ENCODE peak calls at places on chromosomes 5 and 9, in six cellular contexts. One of them, this sample, is unnamed.

GRCh38 chr9:98780059-98780749 is 16.2 kb downstream of the ANKS6 start:
- DNase-seq in H9: no peak
- DNase-seq in neuronal stem cell: no peak
- DNase-seq in IMR-90: no peak
- DNase-seq in H1: no peak
- DNase-seq in mesenchymal stem cell: no peak
- DNase-seq in this sample: no peak

GRCh38 chr5:98308960-98309359 is 464.5 kb upstream of the RGMB start:
- DNase-seq in neuronal stem cell: no peak
- DNase-seq in IMR-90: peak
- DNase-seq in H9: no peak
- DNase-seq in mesenchymal stem cell: peak
- DNase-seq in H1: no peak
- DNase-seq in this sample: peak

GRCh38 chr9:133968428-133968827 is 23.7 kb downstream of the VAV2 start:
- DNase-seq in H1: no peak
- DNase-seq in neuronal stem cell: no peak
- DNase-seq in H9: no peak
- DNase-seq in IMR-90: no peak
- DNase-seq in mesenchymal stem cell: no peak
- DNase-seq in this sample: no peak

GRCh38 chr5:56840597-56840996 is 25.2 kb downstream of the MAP3K1 start:
- DNase-seq in neuronal stem cell: no peak
- DNase-seq in H9: no peak
- DNase-seq in mesenchymal stem cell: no peak
- DNase-seq in H1: no peak
- DNase-seq in IMR-90: no peak
- DNase-seq in this sample: no peak

GRCh38 chr9:97907632-97908031 is 14.7 kb downstream of the TRMO start:
- DNase-seq in IMR-90: no peak
- DNase-seq in neuronal stem cell: no peak
- DNase-seq in mesenchymal stem cell: no peak
- DNase-seq in H9: no peak
- DNase-seq in H1: no peak
- DNase-seq in this sample: no peak

GRCh38 chr9:124894741-124895170 is 32.8 kb downstream of the ARPC5L start:
- DNase-seq in neuronal stem cell: no peak
- DNase-seq in H9: peak
- DNase-seq in H1: no peak
- DNase-seq in IMR-90: peak
- DNase-seq in mesenchymal stem cell: peak
- DNase-seq in this sample: no peak

GRCh38 chr9:84139296-84140100 is 158.9 kb downstream of the RMI1 start:
- DNase-seq in H9: no peak
- DNase-seq in mesenchymal stem cell: no peak
- DNase-seq in neuronal stem cell: no peak
- DNase-seq in H1: no peak
- DNase-seq in IMR-90: peak
- DNase-seq in this sample: no peak

GRCh38 chr5:154084255-154084654 is 45.5 kb downstream of the MFAP3 start:
- DNase-seq in neuronal stem cell: no peak
- DNase-seq in mesenchymal stem cell: no peak
- DNase-seq in IMR-90: no peak
- DNase-seq in H9: no peak
- DNase-seq in H1: no peak
- DNase-seq in this sample: no peak

GRCh38 chr9:93087971-93088655 is 7.9 kb upstream of the CARD19 start:
- DNase-seq in H9: no peak
- DNase-seq in mesenchymal stem cell: no peak
- DNase-seq in neuronal stem cell: no peak
- DNase-seq in H1: no peak
- DNase-seq in IMR-90: no peak
- DNase-seq in this sample: no peak

GRCh38 chr9:34049630-34050384 is 1.1 kb upstream of the UBAP2 start:
- DNase-seq in IMR-90: no peak
- DNase-seq in H9: peak
- DNase-seq in mesenchymal stem cell: no peak
- DNase-seq in neuronal stem cell: no peak
- DNase-seq in H1: peak
- DNase-seq in this sample: no peak

GRCh38 chr5:54725391-54726280 is 208.1 kb downstream of the SNX18 start:
- DNase-seq in H9: no peak
- DNase-seq in H1: no peak
- DNase-seq in mesenchymal stem cell: peak
- DNase-seq in IMR-90: peak
- DNase-seq in neuronal stem cell: no peak
- DNase-seq in this sample: no peak

GRCh38 chr5:72036951-72037350 is 70.3 kb upstream of the MAP1B start:
- DNase-seq in neuronal stem cell: no peak
- DNase-seq in H1: no peak
- DNase-seq in mesenchymal stem cell: peak
- DNase-seq in H9: peak
- DNase-seq in IMR-90: peak
- DNase-seq in this sample: no peak

GRCh38 chr5:178113841-178114324 is 551 bp downstream of the N4BP3 start:
- DNase-seq in mesenchymal stem cell: no peak
- DNase-seq in IMR-90: no peak
- DNase-seq in neuronal stem cell: no peak
- DNase-seq in H9: no peak
- DNase-seq in H1: peak
- DNase-seq in this sample: no peak

GRCh38 chr5:132100672-132101261 is 27.2 kb downstream of the CSF2 start:
- DNase-seq in IMR-90: no peak
- DNase-seq in mesenchymal stem cell: no peak
- DNase-seq in H1: no peak
- DNase-seq in neuronal stem cell: no peak
- DNase-seq in H9: no peak
- DNase-seq in this sample: no peak

GRCh38 chr9:14395300-14396082 is 81.5 kb upstream of the NFIB start:
- DNase-seq in mesenchymal stem cell: no peak
- DNase-seq in neuronal stem cell: no peak
- DNase-seq in IMR-90: no peak
- DNase-seq in H1: no peak
- DNase-seq in H9: no peak
- DNase-seq in this sample: no peak

GRCh38 chr5:116396700-116397099 is 177.9 kb downstream of the SEMA6A start:
- DNase-seq in H9: no peak
- DNase-seq in IMR-90: no peak
- DNase-seq in mesenchymal stem cell: no peak
- DNase-seq in H1: no peak
- DNase-seq in neuronal stem cell: no peak
- DNase-seq in this sample: no peak

GRCh38 chr9:72925126-72925810 is 27.6 kb downstream of the ALDH1A1 start:
- DNase-seq in mesenchymal stem cell: no peak
- DNase-seq in neuronal stem cell: no peak
- DNase-seq in H1: no peak
- DNase-seq in IMR-90: no peak
- DNase-seq in H9: no peak
- DNase-seq in this sample: no peak

GRCh38 chr9:21558079-21558478 is 76.0 kb upstream of the IFNE start:
- DNase-seq in IMR-90: no peak
- DNase-seq in H9: no peak
- DNase-seq in neuronal stem cell: no peak
- DNase-seq in H1: no peak
- DNase-seq in mesenchymal stem cell: no peak
- DNase-seq in this sample: no peak

GRCh38 chr5:14004598-14005394 is 60.3 kb upstream of the DNAH5 start:
- DNase-seq in mesenchymal stem cell: no peak
- DNase-seq in H1: no peak
- DNase-seq in IMR-90: peak
- DNase-seq in neuronal stem cell: no peak
- DNase-seq in H9: no peak
- DNase-seq in this sample: no peak

GRCh38 chr5:141935538-141935937 is 11.9 kb downstream of the DELE1 start:
- DNase-seq in neuronal stem cell: no peak
- DNase-seq in H1: no peak
- DNase-seq in mesenchymal stem cell: no peak
- DNase-seq in H9: no peak
- DNase-seq in IMR-90: no peak
- DNase-seq in this sample: no peak

GRCh38 chr5:18764161-18764560 is 1129.9 kb downstream of the TAF11L14 start:
- DNase-seq in neuronal stem cell: no peak
- DNase-seq in H1: no peak
- DNase-seq in IMR-90: no peak
- DNase-seq in H9: no peak
- DNase-seq in mesenchymal stem cell: no peak
- DNase-seq in this sample: no peak

GRCh38 chr9:20197976-20198685 is 409.3 kb upstream of the SLC24A2 start:
- DNase-seq in H1: no peak
- DNase-seq in IMR-90: no peak
- DNase-seq in H9: peak
- DNase-seq in neuronal stem cell: no peak
- DNase-seq in mesenchymal stem cell: no peak
- DNase-seq in this sample: peak
- H3K4me2 ChIP-seq in H1: no peak
- H3K4me2 ChIP-seq in IMR-90: no peak
- H3K4me2 ChIP-seq in H9: no peak
- H3K4me2 ChIP-seq in neuronal stem cell: no peak
- H3K4me2 ChIP-seq in mesenchymal stem cell: no peak
- H3K4me2 ChIP-seq in this sample: no peak

GRCh38 chr9:114461468-114461867 is 43.8 kb downstream of the WHRN start:
- DNase-seq in mesenchymal stem cell: no peak
- DNase-seq in neuronal stem cell: no peak
- DNase-seq in H9: peak
- DNase-seq in IMR-90: no peak
- DNase-seq in H1: no peak
- DNase-seq in this sample: no peak
- H3K14ac ChIP-seq in mesenchymal stem cell: no peak
- H3K14ac ChIP-seq in neuronal stem cell: no peak
- H3K14ac ChIP-seq in H9: no peak
- H3K14ac ChIP-seq in IMR-90: no peak
- H3K14ac ChIP-seq in H1: no peak
- H3K14ac ChIP-seq in this sample: no peak

GRCh38 chr9:136569526-136570148 is 23.8 kb upstream of the NOTCH1 start:
- DNase-seq in IMR-90: no peak
- DNase-seq in H9: no peak
- DNase-seq in mesenchymal stem cell: no peak
- DNase-seq in H1: no peak
- DNase-seq in neuronal stem cell: no peak
- DNase-seq in this sample: no peak
- H2BK120ac ChIP-seq in IMR-90: peak
- H2BK120ac ChIP-seq in H9: no peak
- H2BK120ac ChIP-seq in mesenchymal stem cell: no peak
- H2BK120ac ChIP-seq in H1: peak
- H2BK120ac ChIP-seq in neuronal stem cell: peak
- H2BK120ac ChIP-seq in this sample: no peak

DNA sequence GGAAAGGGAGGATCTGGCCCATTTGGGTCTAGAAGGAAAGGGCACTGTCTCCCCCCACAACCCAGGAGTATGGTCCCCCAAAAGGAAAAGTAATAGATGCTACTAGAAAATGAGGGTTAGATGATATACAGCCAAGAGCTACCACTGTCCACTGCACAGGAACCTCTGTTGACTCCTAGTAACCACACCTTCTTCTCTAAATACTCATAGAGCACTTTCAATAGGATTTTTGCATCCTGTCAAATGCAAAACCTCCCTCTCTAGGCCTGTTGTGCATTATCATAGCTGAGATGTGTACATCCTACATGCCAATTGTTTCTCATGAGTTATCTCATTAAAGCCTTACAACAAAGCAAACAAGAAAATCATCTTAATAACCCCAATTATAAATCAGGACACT is 66.8 kb downstream of the THBS4 start:
- DNase-seq in neuronal stem cell: no peak
- DNase-seq in H9: no peak
- DNase-seq in IMR-90: no peak
- DNase-seq in H1: no peak
- DNase-seq in mesenchymal stem cell: no peak
- DNase-seq in this sample: no peak
- H3K4me2 ChIP-seq in neuronal stem cell: no peak
- H3K4me2 ChIP-seq in H9: no peak
- H3K4me2 ChIP-seq in IMR-90: no peak
- H3K4me2 ChIP-seq in H1: no peak
- H3K4me2 ChIP-seq in mesenchymal stem cell: no peak
- H3K4me2 ChIP-seq in this sample: no peak

DNA sequence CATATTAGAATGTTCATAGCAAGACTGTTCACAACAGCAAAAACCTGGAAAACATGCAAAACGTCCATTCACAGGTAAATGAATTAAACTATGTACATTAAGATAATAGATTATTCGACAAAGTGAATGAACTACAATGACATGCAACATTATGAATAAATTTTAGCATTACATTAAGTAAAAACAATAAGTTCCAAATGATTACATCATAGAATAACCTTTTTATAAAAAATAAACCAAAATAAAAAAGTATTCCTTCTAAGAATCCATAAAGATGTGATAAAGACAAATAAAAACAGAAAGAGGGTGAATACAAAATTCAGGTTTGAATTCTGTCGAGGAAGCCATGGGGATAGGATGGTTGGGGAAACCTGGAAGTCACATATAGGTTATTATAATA is 57.3 kb downstream of the STRBP start:
- DNase-seq in neuronal stem cell: no peak
- DNase-seq in H9: no peak
- DNase-seq in H1: no peak
- DNase-seq in IMR-90: no peak
- DNase-seq in mesenchymal stem cell: no peak
- DNase-seq in this sample: no peak
- H3K14ac ChIP-seq in neuronal stem cell: no peak
- H3K14ac ChIP-seq in H9: no peak
- H3K14ac ChIP-seq in H1: no peak
- H3K14ac ChIP-seq in IMR-90: no peak
- H3K14ac ChIP-seq in mesenchymal stem cell: no peak
- H3K14ac ChIP-seq in this sample: no peak

DNA sequence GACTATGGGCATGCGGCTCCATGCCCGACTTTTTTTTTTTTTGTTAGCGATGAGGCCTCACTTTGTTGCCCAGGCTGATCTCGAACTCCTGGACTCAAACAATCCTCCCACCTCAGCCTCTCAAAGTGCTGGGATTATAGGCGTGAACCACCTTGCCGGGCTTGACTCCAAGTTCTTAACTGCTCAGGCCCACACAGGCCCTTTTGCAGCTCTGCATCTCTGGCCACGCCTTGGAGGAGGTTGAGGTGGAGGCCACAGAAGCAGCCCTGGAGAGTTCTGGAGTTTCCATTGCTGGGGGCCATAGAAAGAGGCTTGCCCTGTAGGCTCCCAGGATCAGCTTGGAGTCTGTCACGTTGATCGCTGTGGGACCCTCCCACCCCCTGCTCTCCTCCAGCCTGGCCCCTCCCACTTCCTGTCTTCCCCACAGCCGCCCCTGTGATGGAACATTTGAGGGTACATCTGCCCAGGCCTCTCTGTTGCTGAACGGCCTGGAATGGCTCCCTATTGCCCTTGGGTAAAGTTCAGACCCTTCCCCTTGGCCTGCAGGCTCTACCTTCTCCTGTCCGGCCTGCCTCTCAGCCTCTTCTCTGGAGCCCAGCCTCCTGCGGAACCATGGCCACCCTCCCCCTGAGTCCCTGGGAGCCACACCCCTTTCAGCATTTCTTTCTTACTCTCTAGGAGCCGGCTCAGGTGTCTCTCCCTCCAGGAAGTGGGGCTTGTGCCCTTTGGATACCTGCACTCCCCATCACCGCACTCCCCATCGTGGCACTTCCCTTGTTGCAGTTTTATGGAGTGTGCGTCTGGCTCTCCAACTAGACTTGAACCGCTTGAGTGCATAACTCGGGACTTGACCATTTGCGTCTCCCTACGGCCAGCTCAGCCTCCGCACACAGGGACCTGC is 30.4 kb upstream of the IER5L start:
- DNase-seq in H9: peak
- DNase-seq in neuronal stem cell: no peak
- DNase-seq in mesenchymal stem cell: no peak
- DNase-seq in IMR-90: no peak
- DNase-seq in H1: peak
- DNase-seq in this sample: no peak
- H2BK120ac ChIP-seq in H9: no peak
- H2BK120ac ChIP-seq in neuronal stem cell: no peak
- H2BK120ac ChIP-seq in mesenchymal stem cell: no peak
- H2BK120ac ChIP-seq in IMR-90: no peak
- H2BK120ac ChIP-seq in H1: peak
- H2BK120ac ChIP-seq in this sample: peak